ENCODE peak calls at places on chromosome 3, in nine cellular contexts. W is NCI-H345; O is neural progenitor cell; T is endothelial cell; R is breast epithelium; V is glutamatergic neuron; L is naive thymus-derived CD8-positive, alpha-beta T cell; E is dorsolateral prefrontal cortex; J is brain microvascular endothelial cell. I is an unnamed sample.
A peak's percentile ranks its signal among the peaks of the same experiment; 100 is the strongest.

GRCh38 chr3:142209655-142210054 is 15.7 kb downstream of the GK5 start:
- DNase-seq in W (no peak), O (no peak), T (no peak), R (no peak), V (no peak), L (no peak), E (peak; percentile 48), J (peak; percentile 79), I (peak; percentile 35)

GRCh38 chr3:38054166-38054991 is 15.4 kb downstream of the DLEC1 start:
- DNase-seq in W (no peak), O (no peak), T (no peak), R (peak; percentile 63), V (no peak), L (no peak), E (no peak), J (no peak), I (no peak)

GRCh38 chr3:11835028-11835639 is 11.6 kb downstream of the TAMM41 start:
- DNase-seq in W (no peak), O (peak; percentile 16), T (no peak), R (no peak), V (no peak), L (no peak), E (no peak), J (no peak), I (no peak)

GRCh38 chr3:189597918-189598317 is 33.3 kb upstream of the TP63 start:
- DNase-seq in W (no peak), O (no peak), T (no peak), R (no peak), V (no peak), L (no peak), E (no peak), J (no peak), I (no peak)

GRCh38 chr3:15781637-15782402 is 16.0 kb downstream of the ANKRD28 start:
- DNase-seq in W (no peak), O (peak; percentile 21), T (no peak), R (no peak), V (no peak), L (no peak), E (no peak), J (no peak), I (no peak)

GRCh38 chr3:33315826-33316225 is 38.6 kb downstream of the FBXL2 start:
- DNase-seq in W (no peak), O (no peak), T (no peak), R (no peak), V (no peak), L (no peak), E (no peak), J (peak; percentile 14), I (no peak)

GRCh38 chr3:183116051-183116614 is 16.8 kb upstream of the MCCC1 start:
- DNase-seq in W (peak; percentile 100), O (peak; percentile 97), T (peak; percentile 46), R (no peak), V (peak; percentile 95), L (peak; percentile 45), E (peak; percentile 80), J (no peak), I (no peak)

GRCh38 chr3:37024092-37024491 is 30.8 kb downstream of the MLH1 start:
- DNase-seq in W (no peak), O (no peak), T (no peak), R (no peak), V (no peak), L (no peak), E (no peak), J (no peak), I (no peak)

GRCh38 chr3:137772231-137772617 is 8.1 kb downstream of the SOX14 start:
- DNase-seq in W (no peak), O (no peak), T (no peak), R (no peak), V (no peak), L (no peak), E (no peak), J (no peak), I (no peak)

GRCh38 chr3:104206925-104207324 is 1159.8 kb upstream of the ALCAM start:
- DNase-seq in W (peak; percentile 65), O (no peak), T (no peak), R (no peak), V (no peak), L (no peak), E (no peak), J (no peak), I (no peak)

GRCh38 chr3:186287723-186288122 is 74.3 kb downstream of the DGKG start:
- DNase-seq in W (no peak), O (no peak), T (no peak), R (no peak), V (no peak), L (no peak), E (no peak), J (peak; percentile 85), I (no peak)

GRCh38 chr3:188749010-188749617 is 422.7 kb upstream of the TPRG1 start:
- DNase-seq in W (no peak), O (peak; percentile 77), T (peak; percentile 31), R (no peak), V (no peak), L (peak; percentile 51), E (no peak), J (no peak), I (no peak)

GRCh38 chr3:48694610-48695051 is 8.9 kb upstream of the NCKIPSD start:
- DNase-seq in W (peak; percentile 14), O (no peak), T (no peak), R (peak; percentile 65), V (no peak), L (no peak), E (peak; percentile 82), J (peak; percentile 79), I (no peak)

GRCh38 chr3:163601426-163601825 is 1476.9 kb downstream of the SI start:
- DNase-seq in W (no peak), O (no peak), T (no peak), R (no peak), V (no peak), L (no peak), E (no peak), J (no peak), I (no peak)

GRCh38 chr3:156037356-156037755 is 83.0 kb upstream of the KCNAB1 start:
- DNase-seq in W (peak; percentile 71), O (no peak), T (no peak), R (no peak), V (no peak), L (no peak), E (no peak), J (no peak), I (no peak)

GRCh38 chr3:4290272-4290893 is 12.8 kb upstream of the SETMAR start:
- DNase-seq in W (peak; percentile 3), O (peak; percentile 30), T (peak; percentile 37), R (no peak), V (peak; percentile 32), L (peak; percentile 18), E (no peak), J (peak; percentile 54), I (no peak)

GRCh38 chr3:188617270-188617669 is 463.3 kb downstream of the LPP start:
- DNase-seq in W (no peak), O (no peak), T (no peak), R (no peak), V (no peak), L (no peak), E (no peak), J (no peak), I (no peak)

GRCh38 chr3:161197855-161198836 is 23.0 kb upstream of the NMD3 start:
- DNase-seq in W (no peak), O (no peak), T (no peak), R (no peak), V (no peak), L (no peak), E (no peak), J (no peak), I (no peak)

GRCh38 chr3:151230644-151231043 is 27.6 kb upstream of the GPR171 start:
- DNase-seq in W (no peak), O (no peak), T (no peak), R (no peak), V (no peak), L (no peak), E (no peak), J (no peak), I (no peak)

GRCh38 chr3:138649134-138649533 is 40.6 kb downstream of the FAIM start:
- DNase-seq in W (no peak), O (no peak), T (no peak), R (no peak), V (no peak), L (no peak), E (no peak), J (no peak), I (no peak)

GRCh38 chr3:166223120-166223519 is 385.9 kb upstream of the BCHE start:
- DNase-seq in W (no peak), O (peak; percentile 12), T (no peak), R (no peak), V (no peak), L (no peak), E (no peak), J (no peak), I (no peak)

GRCh38 chr3:152609891-152610290 is 225.0 kb upstream of the P2RY1 start:
- DNase-seq in W (no peak), O (no peak), T (no peak), R (no peak), V (no peak), L (no peak), E (no peak), J (no peak), I (no peak)

GRCh38 chr3:10855871-10856662 is 40.0 kb downstream of the SLC6A11 start:
- DNase-seq in W (no peak), O (peak; percentile 44), T (peak; percentile 24), R (no peak), V (peak; percentile 46), L (no peak), E (no peak), J (no peak), I (no peak)

GRCh38 chr3:35296533-35296932 is 342.8 kb upstream of the ARPP21 start:
- DNase-seq in W (no peak), O (no peak), T (no peak), R (no peak), V (no peak), L (no peak), E (no peak), J (peak; percentile 25), I (no peak)

GRCh38 chr3:31041161-31041978 is 146.9 kb upstream of the GADL1 start:
- DNase-seq in W (no peak), O (no peak), T (no peak), R (no peak), V (no peak), L (no peak), E (no peak), J (peak; percentile 83), I (no peak)

GRCh38 chr3:12926660-12927059 is 85.3 kb upstream of the RPL32 start:
- DNase-seq in W (no peak), O (no peak), T (no peak), R (no peak), V (no peak), L (no peak), E (no peak), J (no peak), I (no peak)

GRCh38 chr3:46712191-46713047 is 5.2 kb downstream of the PRSS50 start:
- DNase-seq in W (no peak), O (no peak), T (no peak), R (no peak), V (no peak), L (no peak), E (no peak), J (no peak), I (no peak)

GRCh38 chr3:192836469-192836820 is 81.2 kb downstream of the MB21D2 start:
- DNase-seq in W (no peak), O (no peak), T (no peak), R (no peak), V (no peak), L (no peak), E (no peak), J (no peak), I (no peak)

GRCh38 chr3:72255736-72256559 is 471.0 kb upstream of the PROK2 start:
- DNase-seq in W (peak; percentile 91), O (no peak), T (no peak), R (peak; percentile 88), V (no peak), L (no peak), E (no peak), J (no peak), I (no peak)

GRCh38 chr3:190005343-190006113 is 115.2 kb downstream of the P3H2 start:
- DNase-seq in W (no peak), O (no peak), T (no peak), R (no peak), V (no peak), L (no peak), E (no peak), J (no peak), I (no peak)

GRCh38 chr3:23751485-23751811 is 54.3 kb upstream of the UBE2E1 start:
- DNase-seq in W (no peak), O (peak; percentile 86), T (peak; percentile 32), R (no peak), V (no peak), L (no peak), E (no peak), J (peak; percentile 20), I (no peak)